ENCODE peak calls at places on chromosomes 13 and 19, in ten cellular contexts. One of them, this sample, is unnamed.

GRCh38 chr19:16389848-16390247 is 65.2 kb downstream of the KLF2 start:
- DNase-seq in AG10803: no peak
- DNase-seq in occipital lobe: no peak
- DNase-seq in activated T-helper 1 cell treated with anti-CD3 and anti-CD28 coated beads, Interleukin-2, amount 50 U/mL, for 16 hours: no peak
- DNase-seq in fibroblast of villous mesenchyme: no peak
- DNase-seq in activated naive CD4-positive, alpha-beta T cell treated with anti-CD3 and anti-CD28 coated beads, Interleukin-2, amount 10 ng/mL, durations not matched to agents 7 days and 5 days: no peak
- DNase-seq in body of pancreas: no peak
- DNase-seq in A549: no peak
- DNase-seq in stimulated activated CD8-positive, alpha-beta memory T cell treated with anti-CD3 and anti-CD28 coated beads, Interleukin-7, amount 100 ng/mL, for 1 hour: no peak
- DNase-seq in iris pigment epithelial cell: no peak
- DNase-seq in this sample: no peak

GRCh38 chr13:44031555-44031954 is 151.9 kb downstream of the LACC1 start:
- DNase-seq in body of pancreas: no peak
- DNase-seq in stimulated activated CD8-positive, alpha-beta memory T cell treated with anti-CD3 and anti-CD28 coated beads, Interleukin-7, amount 100 ng/mL, for 1 hour: no peak
- DNase-seq in fibroblast of villous mesenchyme: no peak
- DNase-seq in AG10803: no peak
- DNase-seq in occipital lobe: no peak
- DNase-seq in iris pigment epithelial cell: no peak
- DNase-seq in activated naive CD4-positive, alpha-beta T cell treated with anti-CD3 and anti-CD28 coated beads, Interleukin-2, amount 10 ng/mL, durations not matched to agents 7 days and 5 days: no peak
- DNase-seq in activated T-helper 1 cell treated with anti-CD3 and anti-CD28 coated beads, Interleukin-2, amount 50 U/mL, for 16 hours: no peak
- DNase-seq in A549: no peak
- DNase-seq in this sample: no peak

GRCh38 chr13:45768668-45769067 is 66.5 kb downstream of the CBY2 start:
- DNase-seq in A549: no peak
- DNase-seq in activated T-helper 1 cell treated with anti-CD3 and anti-CD28 coated beads, Interleukin-2, amount 50 U/mL, for 16 hours: no peak
- DNase-seq in fibroblast of villous mesenchyme: no peak
- DNase-seq in occipital lobe: no peak
- DNase-seq in stimulated activated CD8-positive, alpha-beta memory T cell treated with anti-CD3 and anti-CD28 coated beads, Interleukin-7, amount 100 ng/mL, for 1 hour: no peak
- DNase-seq in activated naive CD4-positive, alpha-beta T cell treated with anti-CD3 and anti-CD28 coated beads, Interleukin-2, amount 10 ng/mL, durations not matched to agents 7 days and 5 days: no peak
- DNase-seq in AG10803: no peak
- DNase-seq in body of pancreas: no peak
- DNase-seq in iris pigment epithelial cell: no peak
- DNase-seq in this sample: no peak

GRCh38 chr13:78121459-78122348 is 203.1 kb upstream of the EDNRB start:
- DNase-seq in occipital lobe: no peak
- DNase-seq in fibroblast of villous mesenchyme: peak
- DNase-seq in body of pancreas: peak
- DNase-seq in activated naive CD4-positive, alpha-beta T cell treated with anti-CD3 and anti-CD28 coated beads, Interleukin-2, amount 10 ng/mL, durations not matched to agents 7 days and 5 days: peak
- DNase-seq in AG10803: peak
- DNase-seq in stimulated activated CD8-positive, alpha-beta memory T cell treated with anti-CD3 and anti-CD28 coated beads, Interleukin-7, amount 100 ng/mL, for 1 hour: no peak
- DNase-seq in iris pigment epithelial cell: peak
- DNase-seq in activated T-helper 1 cell treated with anti-CD3 and anti-CD28 coated beads, Interleukin-2, amount 50 U/mL, for 16 hours: no peak
- DNase-seq in A549: peak
- DNase-seq in this sample: no peak

GRCh38 chr13:97226013-97226412 is 3.9 kb downstream of the MBNL2 start:
- DNase-seq in stimulated activated CD8-positive, alpha-beta memory T cell treated with anti-CD3 and anti-CD28 coated beads, Interleukin-7, amount 100 ng/mL, for 1 hour: no peak
- DNase-seq in body of pancreas: peak
- DNase-seq in AG10803: no peak
- DNase-seq in A549: no peak
- DNase-seq in activated T-helper 1 cell treated with anti-CD3 and anti-CD28 coated beads, Interleukin-2, amount 50 U/mL, for 16 hours: no peak
- DNase-seq in fibroblast of villous mesenchyme: no peak
- DNase-seq in iris pigment epithelial cell: no peak
- DNase-seq in occipital lobe: no peak
- DNase-seq in activated naive CD4-positive, alpha-beta T cell treated with anti-CD3 and anti-CD28 coated beads, Interleukin-2, amount 10 ng/mL, durations not matched to agents 7 days and 5 days: no peak
- DNase-seq in this sample: no peak

GRCh38 chr19:22606212-22606553 is 27.9 kb upstream of the ZNF492 start:
- DNase-seq in activated T-helper 1 cell treated with anti-CD3 and anti-CD28 coated beads, Interleukin-2, amount 50 U/mL, for 16 hours: no peak
- DNase-seq in fibroblast of villous mesenchyme: no peak
- DNase-seq in AG10803: no peak
- DNase-seq in A549: no peak
- DNase-seq in body of pancreas: no peak
- DNase-seq in stimulated activated CD8-positive, alpha-beta memory T cell treated with anti-CD3 and anti-CD28 coated beads, Interleukin-7, amount 100 ng/mL, for 1 hour: no peak
- DNase-seq in activated naive CD4-positive, alpha-beta T cell treated with anti-CD3 and anti-CD28 coated beads, Interleukin-2, amount 10 ng/mL, durations not matched to agents 7 days and 5 days: no peak
- DNase-seq in iris pigment epithelial cell: no peak
- DNase-seq in occipital lobe: no peak
- DNase-seq in this sample: no peak

GRCh38 chr13:36919833-36920611 is at the start of gene SMAD9:
- DNase-seq in stimulated activated CD8-positive, alpha-beta memory T cell treated with anti-CD3 and anti-CD28 coated beads, Interleukin-7, amount 100 ng/mL, for 1 hour: no peak
- DNase-seq in fibroblast of villous mesenchyme: peak
- DNase-seq in body of pancreas: peak
- DNase-seq in AG10803: peak
- DNase-seq in occipital lobe: peak
- DNase-seq in A549: peak
- DNase-seq in iris pigment epithelial cell: peak
- DNase-seq in activated T-helper 1 cell treated with anti-CD3 and anti-CD28 coated beads, Interleukin-2, amount 50 U/mL, for 16 hours: no peak
- DNase-seq in activated naive CD4-positive, alpha-beta T cell treated with anti-CD3 and anti-CD28 coated beads, Interleukin-2, amount 10 ng/mL, durations not matched to agents 7 days and 5 days: peak
- DNase-seq in this sample: no peak

GRCh38 chr13:110627351-110627750 is 12.0 kb downstream of the NAXD start:
- DNase-seq in stimulated activated CD8-positive, alpha-beta memory T cell treated with anti-CD3 and anti-CD28 coated beads, Interleukin-7, amount 100 ng/mL, for 1 hour: no peak
- DNase-seq in AG10803: no peak
- DNase-seq in activated T-helper 1 cell treated with anti-CD3 and anti-CD28 coated beads, Interleukin-2, amount 50 U/mL, for 16 hours: no peak
- DNase-seq in A549: no peak
- DNase-seq in iris pigment epithelial cell: no peak
- DNase-seq in body of pancreas: no peak
- DNase-seq in occipital lobe: no peak
- DNase-seq in fibroblast of villous mesenchyme: no peak
- DNase-seq in activated naive CD4-positive, alpha-beta T cell treated with anti-CD3 and anti-CD28 coated beads, Interleukin-2, amount 10 ng/mL, durations not matched to agents 7 days and 5 days: no peak
- DNase-seq in this sample: no peak

GRCh38 chr13:26584713-26585112 is 27.2 kb downstream of the WASF3 start:
- DNase-seq in activated T-helper 1 cell treated with anti-CD3 and anti-CD28 coated beads, Interleukin-2, amount 50 U/mL, for 16 hours: no peak
- DNase-seq in stimulated activated CD8-positive, alpha-beta memory T cell treated with anti-CD3 and anti-CD28 coated beads, Interleukin-7, amount 100 ng/mL, for 1 hour: no peak
- DNase-seq in A549: no peak
- DNase-seq in fibroblast of villous mesenchyme: peak
- DNase-seq in occipital lobe: no peak
- DNase-seq in activated naive CD4-positive, alpha-beta T cell treated with anti-CD3 and anti-CD28 coated beads, Interleukin-2, amount 10 ng/mL, durations not matched to agents 7 days and 5 days: no peak
- DNase-seq in AG10803: peak
- DNase-seq in body of pancreas: no peak
- DNase-seq in iris pigment epithelial cell: peak
- DNase-seq in this sample: no peak

GRCh38 chr19:38900220-38900629 is 456 bp downstream of the NFKBIB start:
- DNase-seq in AG10803: no peak
- DNase-seq in occipital lobe: no peak
- DNase-seq in fibroblast of villous mesenchyme: no peak
- DNase-seq in stimulated activated CD8-positive, alpha-beta memory T cell treated with anti-CD3 and anti-CD28 coated beads, Interleukin-7, amount 100 ng/mL, for 1 hour: no peak
- DNase-seq in body of pancreas: no peak
- DNase-seq in A549: peak
- DNase-seq in activated T-helper 1 cell treated with anti-CD3 and anti-CD28 coated beads, Interleukin-2, amount 50 U/mL, for 16 hours: no peak
- DNase-seq in iris pigment epithelial cell: no peak
- DNase-seq in activated naive CD4-positive, alpha-beta T cell treated with anti-CD3 and anti-CD28 coated beads, Interleukin-2, amount 10 ng/mL, durations not matched to agents 7 days and 5 days: no peak
- DNase-seq in this sample: no peak